ENCODE peak calls at places on chromosomes 2 and 18, in seven cellular contexts. One of them, this sample, is unnamed.
A peak's percentile ranks its signal among the peaks of the same experiment; 100 is the strongest.

GRCh38 chr2:99066602-99067001 is 74.9 kb upstream of the C2orf15 start:
- DNase-seq in substantia nigra: no peak
- DNase-seq in stromal cell of bone marrow: peak; percentile 39
- DNase-seq in naive B cell: peak; percentile 11
- DNase-seq in stimulated activated naive CD4-positive, alpha-beta T cell: peak; percentile 54
- DNase-seq in AML-193: peak; percentile 46
- DNase-seq in NCI-H1092: peak; percentile 31
- DNase-seq in this sample: no peak

GRCh38 chr2:224410946-224411561 is 9.1 kb upstream of the FAM124B start:
- DNase-seq in substantia nigra: no peak
- DNase-seq in stromal cell of bone marrow: peak; percentile 37
- DNase-seq in naive B cell: no peak
- DNase-seq in stimulated activated naive CD4-positive, alpha-beta T cell: no peak
- DNase-seq in AML-193: no peak
- DNase-seq in NCI-H1092: no peak
- DNase-seq in this sample: no peak

GRCh38 chr18:36321636-36322407 is 24.3 kb downstream of the FHOD3 start:
- DNase-seq in substantia nigra: no peak
- DNase-seq in stromal cell of bone marrow: no peak
- DNase-seq in naive B cell: no peak
- DNase-seq in stimulated activated naive CD4-positive, alpha-beta T cell: no peak
- DNase-seq in AML-193: no peak
- DNase-seq in NCI-H1092: no peak
- DNase-seq in this sample: no peak

GRCh38 chr2:169073972-169074751 is 4.8 kb downstream of the DHRS9 start:
- DNase-seq in substantia nigra: no peak
- DNase-seq in stromal cell of bone marrow: no peak
- DNase-seq in naive B cell: no peak
- DNase-seq in stimulated activated naive CD4-positive, alpha-beta T cell: no peak
- DNase-seq in AML-193: no peak
- DNase-seq in NCI-H1092: no peak
- DNase-seq in this sample: no peak

GRCh38 chr18:42920621-42921020 is 194.9 kb downstream of the RIT2 start:
- DNase-seq in substantia nigra: no peak
- DNase-seq in stromal cell of bone marrow: no peak
- DNase-seq in naive B cell: no peak
- DNase-seq in stimulated activated naive CD4-positive, alpha-beta T cell: no peak
- DNase-seq in AML-193: no peak
- DNase-seq in NCI-H1092: no peak
- DNase-seq in this sample: no peak

GRCh38 chr2:25981596-25982272 is 563 bp downstream of the KIF3C start:
- DNase-seq in substantia nigra: no peak
- DNase-seq in stromal cell of bone marrow: no peak
- DNase-seq in naive B cell: no peak
- DNase-seq in stimulated activated naive CD4-positive, alpha-beta T cell: peak; percentile 33
- DNase-seq in AML-193: no peak
- DNase-seq in NCI-H1092: no peak
- DNase-seq in this sample: no peak

GRCh38 chr18:70195852-70196434 is 9.5 kb downstream of the RTTN start:
- DNase-seq in substantia nigra: no peak
- DNase-seq in stromal cell of bone marrow: peak; percentile 46
- DNase-seq in naive B cell: no peak
- DNase-seq in stimulated activated naive CD4-positive, alpha-beta T cell: peak; percentile 23
- DNase-seq in AML-193: peak; percentile 57
- DNase-seq in NCI-H1092: peak; percentile 6
- DNase-seq in this sample: no peak

GRCh38 chr2:60416221-60417008 is 137.0 kb downstream of the BCL11A start:
- DNase-seq in substantia nigra: no peak
- DNase-seq in stromal cell of bone marrow: no peak
- DNase-seq in naive B cell: no peak
- DNase-seq in stimulated activated naive CD4-positive, alpha-beta T cell: no peak
- DNase-seq in AML-193: no peak
- DNase-seq in NCI-H1092: no peak
- DNase-seq in this sample: no peak

GRCh38 chr2:234863043-234863934 is 88.5 kb upstream of the SH3BP4 start:
- DNase-seq in substantia nigra: no peak
- DNase-seq in stromal cell of bone marrow: peak; percentile 32
- DNase-seq in naive B cell: no peak
- DNase-seq in stimulated activated naive CD4-positive, alpha-beta T cell: no peak
- DNase-seq in AML-193: no peak
- DNase-seq in NCI-H1092: no peak
- DNase-seq in this sample: peak; percentile 18

GRCh38 chr18:34322365-34323289 is 97.9 kb upstream of the NOL4 start:
- DNase-seq in substantia nigra: no peak
- DNase-seq in stromal cell of bone marrow: peak; percentile 22
- DNase-seq in naive B cell: no peak
- DNase-seq in stimulated activated naive CD4-positive, alpha-beta T cell: no peak
- DNase-seq in AML-193: peak; percentile 16
- DNase-seq in NCI-H1092: peak; percentile 85
- DNase-seq in this sample: no peak

GRCh38 chr2:46032996-46033395 is 264.2 kb upstream of the EPAS1 start:
- DNase-seq in substantia nigra: no peak
- DNase-seq in stromal cell of bone marrow: no peak
- DNase-seq in naive B cell: no peak
- DNase-seq in stimulated activated naive CD4-positive, alpha-beta T cell: no peak
- DNase-seq in AML-193: no peak
- DNase-seq in NCI-H1092: no peak
- DNase-seq in this sample: no peak

GRCh38 chr18:79791141-79791972 is 6.4 kb upstream of the KCNG2 start:
- DNase-seq in substantia nigra: no peak
- DNase-seq in stromal cell of bone marrow: peak; percentile 71
- DNase-seq in naive B cell: no peak
- DNase-seq in stimulated activated naive CD4-positive, alpha-beta T cell: no peak
- DNase-seq in AML-193: peak; percentile 99
- DNase-seq in NCI-H1092: no peak
- DNase-seq in this sample: no peak

GRCh38 chr18:61690418-61691138 is 202.2 kb downstream of the RNF152 start:
- DNase-seq in substantia nigra: no peak
- DNase-seq in stromal cell of bone marrow: no peak
- DNase-seq in naive B cell: no peak
- DNase-seq in stimulated activated naive CD4-positive, alpha-beta T cell: no peak
- DNase-seq in AML-193: no peak
- DNase-seq in NCI-H1092: no peak
- DNase-seq in this sample: no peak

GRCh38 chr2:176758426-176758825 is 454.2 kb upstream of the HNRNPA3 start:
- DNase-seq in substantia nigra: no peak
- DNase-seq in stromal cell of bone marrow: no peak
- DNase-seq in naive B cell: no peak
- DNase-seq in stimulated activated naive CD4-positive, alpha-beta T cell: no peak
- DNase-seq in AML-193: no peak
- DNase-seq in NCI-H1092: no peak
- DNase-seq in this sample: no peak

GRCh38 chr2:61671561-61672315 is 133.6 kb upstream of the XPO1 start:
- DNase-seq in substantia nigra: no peak
- DNase-seq in stromal cell of bone marrow: no peak
- DNase-seq in naive B cell: no peak
- DNase-seq in stimulated activated naive CD4-positive, alpha-beta T cell: no peak
- DNase-seq in AML-193: no peak
- DNase-seq in NCI-H1092: no peak
- DNase-seq in this sample: no peak

GRCh38 chr2:71898375-71898774 is 249.3 kb downstream of the CYP26B1 start:
- DNase-seq in substantia nigra: no peak
- DNase-seq in stromal cell of bone marrow: no peak
- DNase-seq in naive B cell: no peak
- DNase-seq in stimulated activated naive CD4-positive, alpha-beta T cell: no peak
- DNase-seq in AML-193: no peak
- DNase-seq in NCI-H1092: no peak
- DNase-seq in this sample: no peak

GRCh38 chr2:196277002-196277401 is 105.6 kb upstream of the STK17B start:
- DNase-seq in substantia nigra: no peak
- DNase-seq in stromal cell of bone marrow: no peak
- DNase-seq in naive B cell: peak; percentile 65
- DNase-seq in stimulated activated naive CD4-positive, alpha-beta T cell: peak; percentile 77
- DNase-seq in AML-193: peak; percentile 74
- DNase-seq in NCI-H1092: no peak
- DNase-seq in this sample: no peak

GRCh38 chr2:178419123-178419522 is 31.9 kb downstream of the PRKRA start:
- DNase-seq in substantia nigra: no peak
- DNase-seq in stromal cell of bone marrow: no peak
- DNase-seq in naive B cell: no peak
- DNase-seq in stimulated activated naive CD4-positive, alpha-beta T cell: no peak
- DNase-seq in AML-193: peak; percentile 17
- DNase-seq in NCI-H1092: no peak
- DNase-seq in this sample: no peak

GRCh38 chr2:23487735-23488492 is 102.9 kb downstream of the KLHL29 start:
- DNase-seq in substantia nigra: no peak
- DNase-seq in stromal cell of bone marrow: peak; percentile 21
- DNase-seq in naive B cell: no peak
- DNase-seq in stimulated activated naive CD4-positive, alpha-beta T cell: no peak
- DNase-seq in AML-193: peak; percentile 15
- DNase-seq in NCI-H1092: no peak
- DNase-seq in this sample: no peak

GRCh38 chr2:102619414-102620319 is at the start of gene SLC9A2:
- DNase-seq in substantia nigra: no peak
- DNase-seq in stromal cell of bone marrow: no peak
- DNase-seq in naive B cell: no peak
- DNase-seq in stimulated activated naive CD4-positive, alpha-beta T cell: no peak
- DNase-seq in AML-193: no peak
- DNase-seq in NCI-H1092: no peak
- DNase-seq in this sample: no peak